ENCODE peak calls at places on chromosome 1, in six cellular contexts. Y is OCI-LY7, Z is heart right ventricle, E is fibroblast of lung, F is ovary, O is upper lobe of right lung. A is an unnamed sample.

GRCh38 chr1:55067022-55067781 is 27.9 kb downstream of the PCSK9 start:
- DNase-seq in Y (no peak), Z (peak), E (no peak), F (no peak), O (peak), A (peak)

GRCh38 chr1:66022904-66023620 is 230.4 kb downstream of the PDE4B start:
- DNase-seq in Y (peak), Z (no peak), E (peak), F (no peak), O (no peak), A (no peak)

GRCh38 chr1:167791281-167792209 is 69.8 kb downstream of the MPZL1 start:
- DNase-seq in Y (no peak), Z (peak), E (peak), F (peak), O (no peak), A (no peak)

GRCh38 chr1:162736184-162736583 is 54.3 kb upstream of the HSD17B7 start:
- DNase-seq in Y (no peak), Z (no peak), E (no peak), F (no peak), O (no peak), A (no peak)

GRCh38 chr1:203692565-203693470 is 66.2 kb downstream of the ATP2B4 start:
- DNase-seq in Y (no peak), Z (peak), E (peak), F (peak), O (peak), A (peak)

GRCh38 chr1:53656916-53657170 is 82.1 kb downstream of the GLIS1 start:
- DNase-seq in Y (no peak), Z (no peak), E (no peak), F (no peak), O (no peak), A (no peak)

GRCh38 chr1:25568090-25568833 is 24.9 kb downstream of the LDLRAP1 start:
- DNase-seq in Y (no peak), Z (no peak), E (peak), F (peak), O (no peak), A (no peak)

GRCh38 chr1:58946390-58946789 is 162.5 kb upstream of the JUN start:
- DNase-seq in Y (no peak), Z (no peak), E (no peak), F (no peak), O (no peak), A (no peak)

GRCh38 chr1:113540328-113540727 is 150.0 kb downstream of the MAGI3 start:
- DNase-seq in Y (no peak), Z (no peak), E (no peak), F (no peak), O (no peak), A (no peak)

GRCh38 chr1:246491551-246492053 is 15.5 kb downstream of the SMYD3 start:
- DNase-seq in Y (no peak), Z (no peak), E (no peak), F (no peak), O (no peak), A (no peak)

GRCh38 chr1:114715952-114716303 is 643 bp downstream of the NRAS start:
- DNase-seq in Y (no peak), Z (no peak), E (no peak), F (no peak), O (no peak), A (no peak)

GRCh38 chr1:32393832-32394140 is 455 bp downstream of the BSDC1 start:
- DNase-seq in Y (peak), Z (no peak), E (no peak), F (peak), O (no peak), A (no peak)

GRCh38 chr1:29739176-29739575 is 502.9 kb downstream of the PTPRU start:
- DNase-seq in Y (no peak), Z (no peak), E (no peak), F (no peak), O (no peak), A (no peak)

GRCh38 chr1:22903113-22903512 is 69.6 kb downstream of the LACTBL1 start:
- DNase-seq in Y (no peak), Z (no peak), E (peak), F (no peak), O (no peak), A (no peak)

GRCh38 chr1:185568155-185569123 is 165.8 kb upstream of the HMCN1 start:
- DNase-seq in Y (no peak), Z (no peak), E (no peak), F (no peak), O (no peak), A (no peak)

GRCh38 chr1:169568497-169568896 is 17.8 kb downstream of the F5 start:
- DNase-seq in Y (no peak), Z (no peak), E (no peak), F (no peak), O (no peak), A (no peak)

GRCh38 chr1:111857251-111857651 is 101.5 kb downstream of the DDX20 start:
- DNase-seq in Y (no peak), Z (no peak), E (no peak), F (no peak), O (no peak), A (no peak)

GRCh38 chr1:12654657-12655056 is 10.8 kb downstream of the AADACL4 start:
- DNase-seq in Y (no peak), Z (no peak), E (no peak), F (no peak), O (no peak), A (no peak)

GRCh38 chr1:107529511-107530149 is 388.8 kb downstream of the NTNG1 start:
- DNase-seq in Y (peak), Z (no peak), E (peak), F (no peak), O (no peak), A (no peak)

GRCh38 chr1:179082308-179083030 is 599 bp downstream of the TOR3A start:
- DNase-seq in Y (peak), Z (peak), E (no peak), F (no peak), O (peak), A (peak)

GRCh38 chr1:9510130-9510529 is 29.1 kb upstream of the SLC25A33 start:
- DNase-seq in Y (no peak), Z (no peak), E (no peak), F (no peak), O (no peak), A (no peak)
- H3K27ac ChIP-seq in Y (no peak), Z (no peak), E (no peak), F (no peak), O (no peak), A (no peak)

DNA sequence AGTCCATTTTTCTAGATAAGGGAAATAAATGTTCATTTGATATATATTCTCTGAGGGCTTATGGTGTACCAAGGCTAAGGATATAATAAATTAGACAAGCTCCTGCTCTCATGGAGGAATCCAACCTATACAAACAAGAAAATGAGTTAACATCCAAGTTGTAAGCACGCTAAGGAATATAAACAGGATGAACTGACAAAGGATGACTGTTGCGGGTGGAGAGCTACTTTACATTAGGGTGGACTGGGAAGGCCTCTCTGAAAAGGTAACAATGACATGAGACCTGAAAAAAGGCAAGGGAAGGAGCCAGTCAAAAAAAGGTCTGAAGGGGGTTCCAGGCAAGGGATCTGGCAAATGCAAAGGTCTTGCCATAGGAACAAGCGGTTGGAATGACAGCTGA is 3.1 kb downstream of the BCAR3 start:
- DNase-seq in Y (no peak), Z (no peak), E (no peak), F (no peak), O (no peak), A (no peak)
- H3K4me3 ChIP-seq in Y (no peak), Z (no peak), E (no peak), F (no peak), O (no peak), A (no peak)

GRCh38 chr1:224520808-224521207 is 86.2 kb upstream of the WDR26 start:
- DNase-seq in Y (no peak), Z (no peak), E (no peak), F (no peak), O (no peak), A (no peak)

GRCh38 chr1:224519874-224520273 is 85.3 kb upstream of the WDR26 start:
- DNase-seq in Y (no peak), Z (no peak), E (no peak), F (no peak), O (no peak), A (no peak)

GRCh38 chr1:224524679-224525078 is 90.1 kb upstream of the WDR26 start:
- DNase-seq in Y (no peak), Z (no peak), E (peak), F (no peak), O (no peak), A (no peak)

GRCh38 chr1:224523676-224524075 is 89.1 kb upstream of the WDR26 start:
- DNase-seq in Y (no peak), Z (no peak), E (no peak), F (no peak), O (no peak), A (no peak)

DNA sequence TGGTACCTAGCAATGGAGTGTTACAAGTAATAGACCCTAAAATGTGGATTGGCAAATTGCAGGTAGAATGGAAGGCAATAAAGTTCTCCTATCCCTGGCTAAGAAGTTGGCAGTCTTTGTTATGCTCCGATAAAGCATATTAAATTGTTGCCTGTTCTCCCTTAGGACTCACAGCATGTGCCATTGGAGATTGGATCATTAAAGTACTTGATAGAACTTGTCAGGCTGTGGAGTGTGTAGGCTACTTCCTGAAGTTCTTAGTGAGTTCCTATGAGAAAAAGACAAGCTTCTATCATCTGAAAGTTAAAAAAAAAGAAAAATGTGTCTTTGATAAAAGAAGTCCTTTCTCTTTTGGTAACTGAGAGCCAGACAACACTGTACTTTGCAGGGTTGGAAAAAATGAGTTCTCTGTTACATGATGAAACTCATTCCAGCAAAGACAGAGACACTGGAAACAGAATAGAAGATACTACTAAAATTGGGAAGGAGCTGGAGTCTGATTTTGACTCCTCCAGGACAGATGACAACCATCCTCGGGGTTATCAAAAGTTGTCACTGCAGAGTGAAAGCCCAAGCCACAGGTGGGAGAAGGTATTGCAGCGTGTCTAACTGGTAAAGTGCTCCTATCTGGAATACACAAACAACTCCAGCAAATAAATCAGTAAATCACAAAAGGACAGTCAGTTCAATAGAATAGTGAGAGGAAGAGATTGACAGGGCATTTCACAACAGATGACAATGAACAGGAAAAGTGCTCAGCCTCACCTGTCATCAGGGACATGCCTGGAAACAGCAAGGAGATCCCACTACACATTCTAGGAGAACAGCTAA is 87.5 kb upstream of the WDR26 start:
- DNase-seq in Y (no peak), Z (no peak), E (no peak), F (no peak), O (no peak), A (no peak)
- TF ChIP-seq CTCF in Y (no peak), Z (no peak), E (no peak), F (no peak), O (no peak), A (no peak)

DNA sequence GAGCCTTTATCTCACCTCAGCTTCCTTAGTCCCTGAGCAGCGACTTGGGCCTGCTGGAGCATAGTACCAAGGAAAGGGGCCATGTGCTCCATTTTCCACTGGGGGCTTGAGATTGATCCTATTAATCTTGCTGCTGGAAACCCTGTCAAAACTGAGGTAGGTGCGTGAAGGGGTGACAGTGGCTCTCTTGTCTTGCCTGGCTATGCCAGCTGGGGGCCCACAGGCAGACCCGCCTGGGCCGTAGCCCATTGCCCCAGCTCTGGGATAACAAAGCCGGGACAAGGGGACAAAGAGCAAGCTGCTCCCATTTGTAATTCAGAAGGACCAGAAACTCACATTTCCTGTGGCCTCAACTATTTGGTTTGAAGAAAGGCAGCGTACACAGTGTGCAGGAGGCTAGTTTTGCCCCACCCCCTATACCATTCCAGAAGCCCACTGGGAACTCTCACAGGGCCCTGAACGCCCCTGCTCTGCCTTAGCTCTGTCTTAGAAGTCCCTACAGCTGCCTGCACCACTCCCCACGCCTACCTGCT is 10.2 kb upstream of the CELSR2 start:
- DNase-seq in Y (no peak), Z (no peak), E (no peak), F (no peak), O (peak), A (no peak)
- H3K27ac ChIP-seq in Y (no peak), Z (peak), E (no peak), F (no peak), O (no peak), A (no peak)